ENCODE peak calls at places on chromosomes 5 and 9, in six cellular contexts. E, R, C, Y, F and V are unnamed samples.

GRCh38 chr9:5587024-5587423 is 41.9 kb upstream of the RIC1 start:
- DNase-seq in E (no peak), R (no peak), C (no peak), Y (no peak), F (no peak), V (no peak)

GRCh38 chr5:39231705-39232525 is 12.6 kb upstream of the FYB1 start:
- DNase-seq in E (no peak), R (no peak), C (no peak), Y (no peak), F (no peak), V (no peak)

GRCh38 chr5:145463634-145464033 is 371.5 kb downstream of the PRELID2 start:
- DNase-seq in E (no peak), R (no peak), C (no peak), Y (no peak), F (no peak), V (no peak)

GRCh38 chr5:175885813-175886212 is 14.4 kb downstream of the CPLX2 start:
- DNase-seq in E (no peak), R (no peak), C (no peak), Y (no peak), F (no peak), V (no peak)

GRCh38 chr5:139676951-139677367 is 28.8 kb downstream of the CXXC5 start:
- DNase-seq in E (no peak), R (no peak), C (no peak), Y (no peak), F (no peak), V (no peak)

GRCh38 chr9:109953813-109954489 is 174.0 kb downstream of the PALM2AKAP2 start:
- DNase-seq in E (no peak), R (no peak), C (no peak), Y (no peak), F (no peak), V (no peak)

GRCh38 chr9:33924978-33925797 is 108.2 kb downstream of the UBE2R2 start:
- DNase-seq in E (no peak), R (peak), C (no peak), Y (peak), F (no peak), V (no peak)

GRCh38 chr9:129122133-129122532 is 10.9 kb downstream of the PTPA start:
- DNase-seq in E (no peak), R (no peak), C (no peak), Y (no peak), F (no peak), V (no peak)

GRCh38 chr9:70285246-70285645 is 26.5 kb downstream of the SMC5 start:
- DNase-seq in E (no peak), R (no peak), C (no peak), Y (peak), F (no peak), V (no peak)

GRCh38 chr5:102958481-102959011 is 161.4 kb downstream of the GIN1 start:
- DNase-seq in E (no peak), R (no peak), C (no peak), Y (no peak), F (no peak), V (no peak)

GRCh38 chr9:98010450-98010849 is 27.3 kb downstream of the ANP32B start:
- DNase-seq in E (no peak), R (no peak), C (no peak), Y (no peak), F (no peak), V (no peak)

GRCh38 chr5:90709323-90710148 is 150.9 kb downstream of the ADGRV1 start:
- DNase-seq in E (no peak), R (peak), C (no peak), Y (no peak), F (peak), V (no peak)

GRCh38 chr5:160311491-160312138 is 749 bp downstream of the CCNJL start:
- DNase-seq in E (peak), R (peak), C (no peak), Y (peak), F (peak), V (peak)

GRCh38 chr9:99226054-99226453 is 4.0 kb downstream of the SEC61B start:
- DNase-seq in E (no peak), R (no peak), C (no peak), Y (no peak), F (no peak), V (no peak)

DNA sequence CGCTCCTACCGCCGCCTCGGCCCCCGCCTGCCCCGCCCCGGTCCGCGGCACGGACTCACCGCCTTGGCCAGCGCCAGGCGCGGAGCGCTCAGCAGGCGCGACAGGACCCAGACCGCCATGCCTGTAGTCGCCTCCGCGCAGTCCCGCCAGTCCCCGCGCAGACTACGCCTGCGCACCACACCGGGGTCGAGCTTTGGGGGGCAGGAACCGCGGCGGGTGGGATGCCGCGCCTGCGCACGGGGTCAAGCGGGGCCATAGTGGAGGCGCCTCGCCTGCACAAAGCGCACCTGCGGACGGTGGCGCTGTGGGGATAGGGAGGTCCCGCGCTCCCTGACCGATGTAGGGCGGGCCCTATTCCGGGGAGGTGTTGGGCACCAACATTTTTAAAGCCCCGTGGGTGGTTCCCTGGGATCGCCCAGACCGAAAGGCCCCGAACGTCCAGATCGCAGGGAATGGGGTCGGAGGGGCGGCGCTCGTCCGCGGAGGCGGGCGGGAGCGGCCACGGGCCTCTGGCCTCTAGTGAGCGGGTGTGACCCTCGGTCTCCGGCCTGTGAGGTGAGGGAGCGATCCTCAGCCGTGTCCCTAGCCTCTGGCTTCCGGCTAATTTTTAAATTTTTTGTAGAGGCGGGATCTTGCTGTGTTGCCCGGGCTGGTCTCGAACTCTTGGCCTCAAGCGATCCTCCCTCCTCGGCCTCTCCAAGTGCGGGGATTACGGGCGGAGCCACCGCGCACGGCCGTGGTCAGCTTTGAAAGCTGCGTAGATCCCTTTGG is 70.8 kb upstream of the LPCAT1 start:
- DNase-seq in E (peak), R (peak), C (peak), Y (peak), F (peak), V (peak)
- H3K4me3 ChIP-seq in E (peak), R (peak), C (peak), Y (peak), F (peak), V (peak)

GRCh38 chr9:137384116-137384756 is 38.7 kb downstream of the EXD3 start:
- DNase-seq in E (peak), R (no peak), C (no peak), Y (no peak), F (no peak), V (peak)
- H3K27ac ChIP-seq in E (no peak), R (no peak), C (no peak), Y (no peak), F (no peak), V (no peak)

GRCh38 chr5:8456846-8457186 is 587.9 kb downstream of the MTRR start:
- DNase-seq in E (no peak), R (no peak), C (no peak), Y (no peak), F (no peak), V (no peak)

GRCh38 chr5:8458038-8458383 is 589.1 kb downstream of the MTRR start:
- DNase-seq in E (no peak), R (no peak), C (no peak), Y (no peak), F (no peak), V (no peak)

GRCh38 chr5:8462565-8462964 is 593.6 kb downstream of the MTRR start:
- DNase-seq in E (no peak), R (no peak), C (no peak), Y (no peak), F (no peak), V (no peak)

GRCh38 chr5:8461543-8461942 is 592.6 kb downstream of the MTRR start:
- DNase-seq in E (no peak), R (no peak), C (no peak), Y (no peak), F (no peak), V (no peak)

DNA sequence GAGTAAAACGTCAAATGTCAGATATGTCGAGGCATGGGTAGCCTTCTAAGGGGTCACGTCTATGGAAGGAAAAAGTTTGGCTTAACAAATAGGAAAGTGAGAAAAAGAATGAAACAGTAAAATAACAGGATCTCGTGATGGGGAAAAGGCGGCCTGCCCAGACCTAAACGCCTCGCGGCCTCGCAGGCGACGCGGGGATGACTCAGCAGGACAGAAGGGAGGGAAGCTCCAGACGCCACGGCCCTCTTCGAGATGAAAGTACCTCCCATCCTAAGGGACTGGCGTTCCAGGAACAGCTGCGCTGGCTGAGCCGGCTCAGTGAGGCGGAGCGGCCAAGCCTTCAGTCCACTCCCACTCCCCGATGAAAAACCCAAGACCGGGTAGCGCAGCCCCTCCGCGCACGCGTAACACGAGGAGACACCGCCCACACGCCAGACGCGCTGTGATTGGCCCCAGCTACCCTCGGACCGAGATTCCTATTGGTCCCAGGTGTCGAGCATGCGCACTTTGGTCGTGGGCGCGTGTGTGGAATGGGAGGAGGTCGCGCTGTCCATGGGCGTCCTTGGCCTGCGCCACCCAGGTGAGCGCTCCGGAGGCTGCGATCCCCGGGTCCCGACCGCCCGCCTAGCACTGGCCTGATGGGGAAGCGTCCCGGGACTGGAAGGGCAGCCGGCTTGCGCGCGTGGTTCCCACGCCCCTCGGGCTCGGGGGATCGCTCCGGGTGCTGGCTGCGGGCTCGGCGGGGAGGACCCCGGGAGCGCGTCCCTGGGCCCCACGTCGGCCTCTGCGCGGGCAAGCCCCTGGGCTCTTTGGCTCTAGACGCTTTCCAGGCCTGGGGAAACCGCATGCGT is 588.5 kb downstream of the MTRR start:
- DNase-seq in E (peak), R (peak), C (peak), Y (peak), F (peak), V (peak)
- H3K4me3 ChIP-seq in E (peak), R (peak), C (peak), Y (peak), F (peak), V (peak)

GRCh38 chr9:108441251-108441650 is 414.5 kb downstream of the ACTL7B start:
- DNase-seq in E (no peak), R (no peak), C (no peak), Y (no peak), F (no peak), V (no peak)
- H3K27ac ChIP-seq in E (no peak), R (no peak), C (no peak), Y (no peak), F (no peak), V (no peak)

GRCh38 chr9:90054810-90055209 is 450.0 kb downstream of the GADD45G start:
- DNase-seq in E (no peak), R (no peak), C (no peak), Y (no peak), F (no peak), V (no peak)
- H3K4me3 ChIP-seq in E (no peak), R (no peak), C (no peak), Y (no peak), F (no peak), V (no peak)

GRCh38 chr9:131744171-131744714 is 4.4 kb upstream of the RAPGEF1 start:
- DNase-seq in E (no peak), R (no peak), C (no peak), Y (no peak), F (no peak), V (no peak)
- H3K27ac ChIP-seq in E (no peak), R (no peak), C (no peak), Y (no peak), F (no peak), V (peak)